ENCODE peak calls at places on chromosomes 16 and 17, in eight cellular contexts. O is HCT116, F is testis, P is sigmoid colon, R is body of pancreas, I is lower leg skin, C is esophagus muscularis mucosa, W is A549. A is an unnamed sample.

GRCh38 chr17:63434951-63435571 is 11.0 kb downstream of the CYB561 start:
- DNase-seq in O (peak; percentile 37), F (peak; percentile 80), P (peak; percentile 81), R (peak; percentile 95), I (peak; percentile 90), C (no peak), W (peak; percentile 76), A (peak; percentile 99)

GRCh38 chr16:85074225-85074914 is 37.9 kb downstream of the CIBAR2 start:
- DNase-seq in O (no peak), F (no peak), P (no peak), R (no peak), I (no peak), C (no peak), W (no peak), A (no peak)

GRCh38 chr16:24537474-24538337 is 1.7 kb upstream of the RBBP6 start:
- DNase-seq in O (peak; percentile 64), F (no peak), P (no peak), R (no peak), I (no peak), C (no peak), W (peak; percentile 58), A (no peak)

GRCh38 chr17:63517825-63518534 is 5.2 kb upstream of the KCNH6 start:
- DNase-seq in O (no peak), F (no peak), P (no peak), R (no peak), I (no peak), C (no peak), W (no peak), A (no peak)

GRCh38 chr17:38605852-38606645 is at the start of gene SRCIN1:
- DNase-seq in O (no peak), F (peak; percentile 69), P (peak; percentile 73), R (peak; percentile 81), I (peak; percentile 88), C (no peak), W (peak; percentile 70), A (peak; percentile 62)

GRCh38 chr17:54969658-54970572 is 1.4 kb downstream of the STXBP4 start:
- DNase-seq in O (no peak), F (no peak), P (no peak), R (no peak), I (no peak), C (no peak), W (no peak), A (no peak)

GRCh38 chr17:17568772-17569195 is 22.7 kb downstream of the PEMT start:
- DNase-seq in O (peak; percentile 10), F (peak; percentile 86), P (no peak), R (peak; percentile 90), I (no peak), C (no peak), W (peak; percentile 95), A (peak; percentile 88)

GRCh38 chr17:73610331-73610911 is 33.8 kb downstream of the SDK2 start:
- DNase-seq in O (no peak), F (no peak), P (no peak), R (no peak), I (no peak), C (no peak), W (no peak), A (no peak)

GRCh38 chr17:59094921-59095530 is 11.7 kb downstream of the TRIM37 start:
- DNase-seq in O (no peak), F (no peak), P (no peak), R (no peak), I (no peak), C (no peak), W (no peak), A (no peak)

GRCh38 chr17:12859520-12859919 is 70.2 kb downstream of the ARHGAP44 start:
- DNase-seq in O (no peak), F (no peak), P (no peak), R (no peak), I (no peak), C (no peak), W (no peak), A (no peak)

GRCh38 chr17:6592193-6592592 is 35.8 kb upstream of the PITPNM3 start:
- DNase-seq in O (no peak), F (no peak), P (no peak), R (no peak), I (no peak), C (peak; percentile 3), W (peak; percentile 75), A (no peak)

GRCh38 chr17:82823004-82823403 is 16.8 kb downstream of the ZNF750 start:
- DNase-seq in O (no peak), F (no peak), P (no peak), R (no peak), I (no peak), C (no peak), W (peak; percentile 45), A (no peak)

GRCh38 chr16:53080345-53081031 is 25.7 kb downstream of the CHD9 start:
- DNase-seq in O (no peak), F (peak; percentile 59), P (peak; percentile 88), R (peak; percentile 17), I (peak; percentile 90), C (no peak), W (peak; percentile 89), A (peak; percentile 54)

GRCh38 chr16:49785970-49786369 is 69.9 kb downstream of the ZNF423 start:
- DNase-seq in O (no peak), F (no peak), P (no peak), R (no peak), I (no peak), C (no peak), W (no peak), A (no peak)

GRCh38 chr16:2212362-2213324 is 2.0 kb upstream of the BRICD5 start:
- DNase-seq in O (no peak), F (peak; percentile 46), P (no peak), R (peak; percentile 82), I (no peak), C (no peak), W (no peak), A (no peak)
- TF ChIP-seq POLR2A in O (peak; percentile 34), F (no peak), P (no peak), R (no peak), I (no peak), C (peak; percentile 52), W (no peak), A (no peak)

GRCh38 chr17:67492251-67492740 is 115.2 kb downstream of the PITPNC1 start:
- DNase-seq in O (no peak), F (no peak), P (no peak), R (no peak), I (peak; percentile 52), C (no peak), W (no peak), A (no peak)

GRCh38 chr17:67490471-67490870 is 113.4 kb downstream of the PITPNC1 start:
- DNase-seq in O (no peak), F (no peak), P (no peak), R (no peak), I (peak; percentile 63), C (no peak), W (no peak), A (no peak)

GRCh38 chr17:67492824-67493490 is 115.9 kb downstream of the PITPNC1 start:
- DNase-seq in O (no peak), F (no peak), P (no peak), R (no peak), I (peak; percentile 14), C (no peak), W (no peak), A (no peak)

GRCh38 chr17:67491678-67492019 is 114.6 kb downstream of the PITPNC1 start:
- DNase-seq in O (no peak), F (no peak), P (no peak), R (no peak), I (peak; percentile 66), C (no peak), W (no peak), A (no peak)

DNA sequence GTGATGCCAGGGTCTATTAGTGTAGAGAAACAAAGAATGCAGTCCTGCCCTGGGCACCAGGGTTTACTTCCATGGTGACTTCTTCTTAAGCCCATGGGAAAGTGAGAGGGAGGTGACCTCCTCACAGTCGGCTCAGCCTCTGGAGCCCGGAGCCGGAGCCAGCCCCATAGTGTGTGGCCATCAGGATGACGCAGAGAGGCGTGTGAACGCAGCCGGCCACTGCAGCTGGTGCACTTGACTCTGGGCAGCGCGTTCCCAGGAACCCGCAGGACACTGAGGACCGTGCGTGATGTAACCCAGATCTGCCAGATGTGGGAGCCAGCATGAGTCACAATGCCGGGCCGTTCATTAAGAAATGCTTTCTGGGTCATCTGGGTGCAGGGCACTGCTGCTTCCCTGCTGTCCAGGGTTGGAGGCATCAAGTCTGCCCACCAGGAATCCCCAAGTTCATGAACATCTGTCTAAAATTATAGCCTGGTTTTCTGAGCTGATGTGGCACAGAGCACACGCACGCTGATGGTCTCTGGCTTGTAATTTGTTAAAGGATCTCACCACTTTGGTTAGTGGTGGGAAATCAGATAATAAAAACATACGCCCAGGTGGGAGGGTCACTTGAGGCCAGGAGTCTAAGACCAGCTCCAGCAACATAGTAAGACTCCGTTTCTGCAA is 114.1 kb downstream of the PITPNC1 start:
- DNase-seq in O (peak; percentile 87), F (peak; percentile 84), P (peak; percentile 98), R (peak; percentile 99), I (peak; percentile 96), C (peak; percentile 95), W (peak; percentile 80), A (peak; percentile 84)
- TF ChIP-seq POLR2A in O (no peak), F (no peak), P (no peak), R (peak; percentile 85), I (no peak), C (no peak), W (no peak), A (no peak)

GRCh38 chr17:4948997-4949320 is 629 bp upstream of the PFN1 start:
- DNase-seq in O (peak; percentile 64), F (peak; percentile 76), P (peak; percentile 92), R (peak; percentile 82), I (peak; percentile 96), C (peak; percentile 93), W (no peak), A (peak; percentile 89)
- TF ChIP-seq POLR2A in O (peak; percentile 66), F (no peak), P (peak; percentile 29), R (peak; percentile 19), I (no peak), C (peak; percentile 8), W (peak; percentile 64), A (no peak)

GRCh38 chr16:81700780-81701165 is 78.3 kb upstream of the PLCG2 start:
- DNase-seq in O (no peak), F (no peak), P (no peak), R (no peak), I (no peak), C (no peak), W (no peak), A (no peak)

GRCh38 chr16:81697886-81698635 is 81.0 kb upstream of the PLCG2 start:
- DNase-seq in O (no peak), F (no peak), P (no peak), R (peak; percentile 47), I (no peak), C (no peak), W (no peak), A (no peak)

GRCh38 chr16:81701296-81701970 is 77.7 kb upstream of the PLCG2 start:
- DNase-seq in O (no peak), F (no peak), P (no peak), R (no peak), I (no peak), C (no peak), W (no peak), A (no peak)

GRCh38 chr16:81700071-81700779 is 78.9 kb upstream of the PLCG2 start:
- DNase-seq in O (no peak), F (no peak), P (no peak), R (no peak), I (no peak), C (no peak), W (no peak), A (no peak)

DNA sequence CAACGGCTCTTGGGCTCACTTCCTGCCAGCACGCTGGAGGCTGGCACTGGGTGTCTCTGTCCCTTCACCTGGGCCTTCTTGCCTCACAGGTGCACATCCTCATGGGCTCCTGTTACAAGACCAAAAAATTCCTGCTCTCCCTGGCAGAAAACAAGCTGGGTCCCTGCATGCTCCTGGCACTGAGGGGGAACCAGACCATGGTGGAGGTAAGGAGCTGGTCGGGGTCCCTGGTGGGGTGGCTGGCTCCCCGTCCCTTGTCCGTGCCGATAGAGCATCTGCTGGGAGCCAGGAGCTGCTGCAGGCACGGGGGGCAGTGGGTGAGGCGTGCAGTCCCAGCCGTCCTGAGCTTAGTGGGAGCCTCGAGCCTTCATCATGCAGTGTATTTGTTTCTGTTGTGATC is 79.5 kb upstream of the PLCG2 start:
- DNase-seq in O (no peak), F (no peak), P (no peak), R (no peak), I (no peak), C (no peak), W (no peak), A (no peak)
- TF ChIP-seq POLR2A in O (no peak), F (no peak), P (no peak), R (no peak), I (no peak), C (no peak), W (no peak), A (no peak)